ENCODE peak calls at places on chromosome 13, in seven cellular contexts. G is AG08396, T is HEK293T, P is neuronal stem cell, C is NCI-H1694 treated with DMSO at 0.1 percent for 48 hours, H is heart left ventricle, Y is sigmoid colon. J is an unnamed sample.

GRCh38 chr13:77016888-77017623 is 9.9 kb downstream of the FBXL3 start:
- DNase-seq in G (no peak), T (no peak), P (no peak), C (no peak), H (no peak), Y (no peak), J (no peak)

GRCh38 chr13:72062566-72062965 is 195.6 kb upstream of the DACH1 start:
- DNase-seq in G (no peak), T (no peak), P (peak; percentile 21), C (no peak), H (peak; percentile 55), Y (no peak), J (no peak)

GRCh38 chr13:42218576-42218975 is 53.4 kb upstream of the AKAP11 start:
- DNase-seq in G (no peak), T (no peak), P (no peak), C (no peak), H (no peak), Y (no peak), J (no peak)

GRCh38 chr13:38814331-38814730 is 127.5 kb downstream of the FREM2 start:
- DNase-seq in G (no peak), T (no peak), P (no peak), C (no peak), H (no peak), Y (no peak), J (no peak)

GRCh38 chr13:60757481-60757880 is 360.5 kb downstream of the TDRD3 start:
- DNase-seq in G (no peak), T (no peak), P (no peak), C (no peak), H (no peak), Y (no peak), J (no peak)

GRCh38 chr13:100096526-100096925 is 7.6 kb downstream of the PCCA start:
- DNase-seq in G (no peak), T (no peak), P (no peak), C (no peak), H (no peak), Y (no peak), J (no peak)

GRCh38 chr13:37481005-37481857 is 117.3 kb downstream of the POSTN start:
- DNase-seq in G (no peak), T (no peak), P (no peak), C (peak; percentile 13), H (no peak), Y (no peak), J (no peak)

GRCh38 chr13:73335226-73335625 is 276.4 kb downstream of the KLF5 start:
- DNase-seq in G (no peak), T (no peak), P (no peak), C (no peak), H (no peak), Y (no peak), J (no peak)

GRCh38 chr13:33615436-33615835 is 202.5 kb upstream of the RFC3 start:
- DNase-seq in G (no peak), T (no peak), P (no peak), C (peak; percentile 72), H (no peak), Y (no peak), J (no peak)

GRCh38 chr13:42796747-42797356 is 15.5 kb downstream of the FAM216B start:
- DNase-seq in G (no peak), T (no peak), P (no peak), C (no peak), H (no peak), Y (no peak), J (no peak)

GRCh38 chr13:46181799-46182490 is at the start of gene LCP1:
- DNase-seq in G (no peak), T (no peak), P (no peak), C (no peak), H (no peak), Y (no peak), J (peak; percentile 74)

GRCh38 chr13:99087954-99088491 is 110.2 kb upstream of the DOCK9 start:
- DNase-seq in G (no peak), T (no peak), P (no peak), C (no peak), H (no peak), Y (no peak), J (peak; percentile 5)

GRCh38 chr13:99339736-99340392 is 32.7 kb upstream of the GPR183 start:
- DNase-seq in G (no peak), T (no peak), P (no peak), C (no peak), H (no peak), Y (no peak), J (peak; percentile 53)

GRCh38 chr13:53151692-53152421 is 123.2 kb downstream of the OLFM4 start:
- DNase-seq in G (peak; percentile 4), T (peak; percentile 69), P (peak; percentile 82), C (peak; percentile 57), H (peak; percentile 33), Y (no peak), J (peak; percentile 0)

J was measured in T follicular helper cell.